ENCODE peak calls at places on chromosome 1, in nine cellular contexts. M is EH; L is naive thymus-derived CD4-positive, alpha-beta T cell; B is amniotic stem cell; K is heart left ventricle; A is RPMI7951; D is NCI-H1930; Y is NCI-H510A treated with DMSO at 0.1 percent for 48 hours; N is NCI-H2029 treated with DMSO at 0.1 percent for 48 hours. P is an unnamed sample.

GRCh38 chr1:156270314-156270713 is 12.3 kb downstream of the SMG5 start:
- DNase-seq in N (no peak), D (no peak), M (no peak), L (no peak), Y (no peak), A (no peak), K (no peak), B (no peak), P (no peak)

GRCh38 chr1:158045639-158046038 is 52.2 kb downstream of the KIRREL1 start:
- DNase-seq in D (no peak), A (peak), M (peak), K (no peak), L (no peak), N (no peak), B (no peak), Y (no peak), P (no peak)

GRCh38 chr1:183702813-183703198 is 49.7 kb upstream of the APOBEC4 start:
- DNase-seq in Y (no peak), A (no peak), D (no peak), B (no peak), M (no peak), L (no peak), K (no peak), N (no peak), P (no peak)

GRCh38 chr1:51671527-51672325 is 54.8 kb downstream of the OSBPL9 start:
- DNase-seq in K (no peak), N (peak), L (no peak), Y (no peak), D (no peak), A (peak), B (peak), M (peak), P (no peak)

GRCh38 chr1:183310753-183311465 is 107.3 kb downstream of the NMNAT2 start:
- DNase-seq in A (no peak), K (no peak), B (no peak), D (no peak), Y (no peak), M (peak), L (no peak), N (no peak), P (peak)

GRCh38 chr1:204255225-204255624 is 41.4 kb upstream of the GOLT1A start:
- DNase-seq in Y (peak), B (no peak), K (no peak), L (no peak), A (no peak), M (no peak), N (no peak), D (no peak), P (peak)

GRCh38 chr1:211813590-211813989 is 17.0 kb downstream of the LPGAT1 start:
- DNase-seq in N (no peak), D (no peak), A (peak), Y (no peak), B (no peak), M (peak), K (no peak), L (no peak), P (no peak)

GRCh38 chr1:169696273-169697100 is 14.9 kb downstream of the SELL start:
- DNase-seq in K (no peak), M (no peak), B (no peak), Y (no peak), D (no peak), L (no peak), N (no peak), A (no peak), P (no peak)

GRCh38 chr1:172727956-172728603 is 69.2 kb downstream of the FASLG start:
- DNase-seq in Y (no peak), M (peak), B (no peak), A (peak), D (no peak), N (no peak), K (no peak), L (peak), P (peak)